ENCODE peak calls at places on chromosomes 5 and 9, in seven cellular contexts. One of them, this sample, is unnamed.

GRCh38 chr5:150058480-150059126 is 27.8 kb downstream of the CSF1R start:
- DNase-seq in iris pigment epithelial cell: peak; percentile 59
- DNase-seq in M059J: peak; percentile 98
- DNase-seq in MM.1S: no peak
- DNase-seq in tibial artery: peak; percentile 64
- DNase-seq in fibroblast of mammary gland: peak; percentile 94
- DNase-seq in left ventricle myocardium superior: no peak
- DNase-seq in this sample: peak; percentile 73

GRCh38 chr5:81852277-81853004 is 101.5 kb upstream of the SSBP2 start:
- DNase-seq in M059J: peak; percentile 82
- DNase-seq in fibroblast of mammary gland: peak; percentile 66
- DNase-seq in tibial artery: no peak
- DNase-seq in left ventricle myocardium superior: peak; percentile 37
- DNase-seq in MM.1S: peak; percentile 86
- DNase-seq in iris pigment epithelial cell: peak; percentile 57
- DNase-seq in this sample: peak; percentile 57

GRCh38 chr9:97809666-97810344 is 43.2 kb upstream of the FOXE1 start:
- DNase-seq in M059J: peak; percentile 61
- DNase-seq in tibial artery: no peak
- DNase-seq in MM.1S: no peak
- DNase-seq in left ventricle myocardium superior: no peak
- DNase-seq in iris pigment epithelial cell: no peak
- DNase-seq in fibroblast of mammary gland: no peak
- DNase-seq in this sample: no peak

GRCh38 chr9:122070728-122071127 is 22.4 kb downstream of the TTLL11 start:
- DNase-seq in MM.1S: no peak
- DNase-seq in iris pigment epithelial cell: no peak
- DNase-seq in M059J: no peak
- DNase-seq in left ventricle myocardium superior: no peak
- DNase-seq in tibial artery: no peak
- DNase-seq in fibroblast of mammary gland: no peak
- DNase-seq in this sample: peak; percentile 63

GRCh38 chr5:53568868-53569267 is 8.4 kb downstream of the NDUFS4 start:
- DNase-seq in fibroblast of mammary gland: peak; percentile 70
- DNase-seq in MM.1S: no peak
- DNase-seq in tibial artery: no peak
- DNase-seq in M059J: no peak
- DNase-seq in iris pigment epithelial cell: no peak
- DNase-seq in left ventricle myocardium superior: no peak
- DNase-seq in this sample: no peak

GRCh38 chr5:178786859-178787499 is 56.5 kb upstream of the ZNF354A start:
- DNase-seq in fibroblast of mammary gland: peak; percentile 52
- DNase-seq in iris pigment epithelial cell: peak; percentile 82
- DNase-seq in M059J: peak; percentile 92
- DNase-seq in tibial artery: no peak
- DNase-seq in MM.1S: no peak
- DNase-seq in left ventricle myocardium superior: no peak
- DNase-seq in this sample: no peak

GRCh38 chr5:3030511-3031165 is 279.2 kb upstream of the IRX2 start:
- DNase-seq in iris pigment epithelial cell: no peak
- DNase-seq in left ventricle myocardium superior: no peak
- DNase-seq in tibial artery: no peak
- DNase-seq in M059J: no peak
- DNase-seq in fibroblast of mammary gland: no peak
- DNase-seq in MM.1S: no peak
- DNase-seq in this sample: no peak

GRCh38 chr5:138601444-138601843 is 26.2 kb upstream of the HSPA9 start:
- DNase-seq in iris pigment epithelial cell: peak; percentile 93
- DNase-seq in fibroblast of mammary gland: peak; percentile 79
- DNase-seq in left ventricle myocardium superior: no peak
- DNase-seq in MM.1S: no peak
- DNase-seq in tibial artery: peak; percentile 53
- DNase-seq in M059J: peak; percentile 83
- DNase-seq in this sample: no peak

GRCh38 chr5:159216454-159216853 is 7.1 kb upstream of the RNF145 start:
- DNase-seq in tibial artery: no peak
- DNase-seq in left ventricle myocardium superior: no peak
- DNase-seq in iris pigment epithelial cell: peak; percentile 20
- DNase-seq in M059J: no peak
- DNase-seq in fibroblast of mammary gland: no peak
- DNase-seq in MM.1S: no peak
- DNase-seq in this sample: no peak

GRCh38 chr9:15873573-15874177 is 320.8 kb downstream of the CCDC171 start:
- DNase-seq in iris pigment epithelial cell: peak; percentile 75
- DNase-seq in M059J: peak; percentile 69
- DNase-seq in left ventricle myocardium superior: no peak
- DNase-seq in tibial artery: no peak
- DNase-seq in fibroblast of mammary gland: peak; percentile 87
- DNase-seq in MM.1S: peak; percentile 48
- DNase-seq in this sample: peak; percentile 52

GRCh38 chr5:119239119-119239417 is 116.8 kb upstream of the TNFAIP8 start:
- DNase-seq in iris pigment epithelial cell: no peak
- DNase-seq in left ventricle myocardium superior: no peak
- DNase-seq in tibial artery: no peak
- DNase-seq in fibroblast of mammary gland: no peak
- DNase-seq in MM.1S: no peak
- DNase-seq in M059J: no peak
- DNase-seq in this sample: no peak

GRCh38 chr9:134322781-134323241 is 3.4 kb upstream of the RXRA start:
- DNase-seq in iris pigment epithelial cell: no peak
- DNase-seq in M059J: no peak
- DNase-seq in fibroblast of mammary gland: no peak
- DNase-seq in MM.1S: no peak
- DNase-seq in tibial artery: peak; percentile 61
- DNase-seq in left ventricle myocardium superior: peak; percentile 19
- DNase-seq in this sample: no peak

GRCh38 chr9:21825637-21826036 is 23.2 kb downstream of the MTAP start:
- DNase-seq in fibroblast of mammary gland: no peak
- DNase-seq in M059J: no peak
- DNase-seq in tibial artery: no peak
- DNase-seq in MM.1S: no peak
- DNase-seq in left ventricle myocardium superior: no peak
- DNase-seq in iris pigment epithelial cell: no peak
- DNase-seq in this sample: no peak

GRCh38 chr5:59264641-59265245 is 628.8 kb downstream of the PDE4D start:
- DNase-seq in MM.1S: no peak
- DNase-seq in M059J: peak; percentile 38
- DNase-seq in iris pigment epithelial cell: peak; percentile 57
- DNase-seq in tibial artery: no peak
- DNase-seq in left ventricle myocardium superior: no peak
- DNase-seq in fibroblast of mammary gland: no peak
- DNase-seq in this sample: no peak

GRCh38 chr5:136457390-136458094 is 92.2 kb upstream of the TRPC7 start:
- DNase-seq in iris pigment epithelial cell: no peak
- DNase-seq in left ventricle myocardium superior: no peak
- DNase-seq in MM.1S: no peak
- DNase-seq in fibroblast of mammary gland: no peak
- DNase-seq in M059J: peak; percentile 35
- DNase-seq in tibial artery: no peak
- DNase-seq in this sample: peak; percentile 26

GRCh38 chr5:78500028-78500427 is 139.6 kb downstream of the SCAMP1 start:
- DNase-seq in MM.1S: no peak
- DNase-seq in tibial artery: no peak
- DNase-seq in left ventricle myocardium superior: no peak
- DNase-seq in iris pigment epithelial cell: no peak
- DNase-seq in M059J: no peak
- DNase-seq in fibroblast of mammary gland: peak; percentile 47
- DNase-seq in this sample: no peak

GRCh38 chr5:71743135-71743534 is 24.1 kb downstream of the CARTPT start:
- DNase-seq in MM.1S: no peak
- DNase-seq in tibial artery: no peak
- DNase-seq in iris pigment epithelial cell: no peak
- DNase-seq in fibroblast of mammary gland: no peak
- DNase-seq in left ventricle myocardium superior: no peak
- DNase-seq in M059J: no peak
- DNase-seq in this sample: no peak

GRCh38 chr9:34372598-34373011 is 4.1 kb downstream of the MYORG start:
- DNase-seq in M059J: no peak
- DNase-seq in left ventricle myocardium superior: no peak
- DNase-seq in fibroblast of mammary gland: no peak
- DNase-seq in tibial artery: no peak
- DNase-seq in MM.1S: no peak
- DNase-seq in iris pigment epithelial cell: no peak
- DNase-seq in this sample: no peak

GRCh38 chr9:116767219-116767618 is 80.1 kb downstream of the TRIM32 start:
- DNase-seq in tibial artery: no peak
- DNase-seq in iris pigment epithelial cell: no peak
- DNase-seq in left ventricle myocardium superior: no peak
- DNase-seq in M059J: no peak
- DNase-seq in MM.1S: no peak
- DNase-seq in fibroblast of mammary gland: no peak
- DNase-seq in this sample: no peak

GRCh38 chr9:21505425-21506179 is 23.5 kb upstream of the IFNE start:
- DNase-seq in MM.1S: no peak
- DNase-seq in fibroblast of mammary gland: peak; percentile 68
- DNase-seq in tibial artery: no peak
- DNase-seq in iris pigment epithelial cell: peak; percentile 35
- DNase-seq in left ventricle myocardium superior: no peak
- DNase-seq in M059J: peak; percentile 85
- DNase-seq in this sample: no peak

GRCh38 chr5:157778121-157778805 is 34.8 kb downstream of the LSM11 start:
- DNase-seq in M059J: peak; percentile 75
- DNase-seq in tibial artery: no peak
- DNase-seq in iris pigment epithelial cell: peak; percentile 75
- DNase-seq in MM.1S: no peak
- DNase-seq in left ventricle myocardium superior: no peak
- DNase-seq in fibroblast of mammary gland: peak; percentile 76
- DNase-seq in this sample: no peak

GRCh38 chr5:56164371-56164770 is 68.8 kb downstream of the ANKRD55 start:
- DNase-seq in MM.1S: no peak
- DNase-seq in left ventricle myocardium superior: no peak
- DNase-seq in fibroblast of mammary gland: no peak
- DNase-seq in M059J: no peak
- DNase-seq in tibial artery: no peak
- DNase-seq in iris pigment epithelial cell: no peak
- DNase-seq in this sample: peak; percentile 81

GRCh38 chr9:116741742-116742141 is 54.6 kb downstream of the TRIM32 start:
- DNase-seq in tibial artery: no peak
- DNase-seq in M059J: no peak
- DNase-seq in fibroblast of mammary gland: no peak
- DNase-seq in iris pigment epithelial cell: no peak
- DNase-seq in MM.1S: no peak
- DNase-seq in left ventricle myocardium superior: no peak
- DNase-seq in this sample: no peak

GRCh38 chr9:84839538-84839937 is 170.0 kb downstream of the NTRK2 start:
- DNase-seq in left ventricle myocardium superior: no peak
- DNase-seq in MM.1S: no peak
- DNase-seq in M059J: peak; percentile 60
- DNase-seq in tibial artery: no peak
- DNase-seq in iris pigment epithelial cell: peak; percentile 33
- DNase-seq in fibroblast of mammary gland: no peak
- DNase-seq in this sample: no peak

GRCh38 chr9:4021621-4022213 is 278.2 kb downstream of the GLIS3 start:
- DNase-seq in M059J: no peak
- DNase-seq in fibroblast of mammary gland: no peak
- DNase-seq in left ventricle myocardium superior: no peak
- DNase-seq in tibial artery: no peak
- DNase-seq in MM.1S: no peak
- DNase-seq in iris pigment epithelial cell: no peak
- DNase-seq in this sample: no peak

GRCh38 chr5:112532654-112533314 is 113.7 kb upstream of the EPB41L4A start:
- DNase-seq in tibial artery: no peak
- DNase-seq in left ventricle myocardium superior: no peak
- DNase-seq in M059J: no peak
- DNase-seq in fibroblast of mammary gland: no peak
- DNase-seq in MM.1S: no peak
- DNase-seq in iris pigment epithelial cell: no peak
- DNase-seq in this sample: no peak

GRCh38 chr5:143635146-143635752 is 176.7 kb upstream of the HMHB1 start:
- DNase-seq in left ventricle myocardium superior: no peak
- DNase-seq in fibroblast of mammary gland: peak; percentile 51
- DNase-seq in MM.1S: no peak
- DNase-seq in tibial artery: no peak
- DNase-seq in M059J: peak; percentile 63
- DNase-seq in iris pigment epithelial cell: peak; percentile 63
- DNase-seq in this sample: no peak